ENCODE peak calls at places on chromosomes 5 and 9, in five cellular contexts. R, C, I, O and G are unnamed samples.

GRCh38 chr5:144084971-144085370 is 85.5 kb downstream of the YIPF5 start:
- DNase-seq in R (no peak), C (no peak), I (no peak), O (no peak), G (no peak)

GRCh38 chr9:124010665-124011321 is 775 bp upstream of the LHX2 start:
- DNase-seq in R (no peak), C (no peak), I (no peak), O (no peak), G (peak)

GRCh38 chr9:124766815-124767554 is 4.1 kb downstream of the NR6A1 start:
- DNase-seq in R (no peak), C (no peak), I (no peak), O (no peak), G (no peak)

GRCh38 chr5:71482132-71482531 is 26.7 kb downstream of the BDP1 start:
- DNase-seq in R (no peak), C (no peak), I (no peak), O (no peak), G (peak)

GRCh38 chr5:127684722-127685467 is 18.3 kb upstream of the CCDC192 start:
- DNase-seq in R (no peak), C (no peak), I (no peak), O (no peak), G (no peak)

GRCh38 chr5:155938051-155938450 is 388.9 kb upstream of the SGCD start:
- DNase-seq in R (no peak), C (no peak), I (no peak), O (no peak), G (no peak)

GRCh38 chr9:71920456-71921189 is 9.2 kb downstream of the C9orf85 start:
- DNase-seq in R (no peak), C (no peak), I (no peak), O (no peak), G (no peak)

GRCh38 chr9:135282001-135282731 is 194.7 kb downstream of the OLFM1 start:
- DNase-seq in R (peak), C (peak), I (peak), O (peak), G (peak)

GRCh38 chr5:174044451-174044850 is 1.1 kb upstream of the NSG2 start:
- DNase-seq in R (no peak), C (no peak), I (no peak), O (no peak), G (no peak)

GRCh38 chr5:6638236-6638635 is 5.0 kb downstream of the SRD5A1 start:
- DNase-seq in R (no peak), C (no peak), I (no peak), O (no peak), G (no peak)

GRCh38 chr5:16952968-16953671 is 17.0 kb upstream of the MYO10 start:
- DNase-seq in R (no peak), C (no peak), I (peak), O (no peak), G (no peak)

GRCh38 chr5:73222173-73222572 is 49.2 kb downstream of the TMEM174 start:
- DNase-seq in R (no peak), C (no peak), I (no peak), O (no peak), G (no peak)

DNA sequence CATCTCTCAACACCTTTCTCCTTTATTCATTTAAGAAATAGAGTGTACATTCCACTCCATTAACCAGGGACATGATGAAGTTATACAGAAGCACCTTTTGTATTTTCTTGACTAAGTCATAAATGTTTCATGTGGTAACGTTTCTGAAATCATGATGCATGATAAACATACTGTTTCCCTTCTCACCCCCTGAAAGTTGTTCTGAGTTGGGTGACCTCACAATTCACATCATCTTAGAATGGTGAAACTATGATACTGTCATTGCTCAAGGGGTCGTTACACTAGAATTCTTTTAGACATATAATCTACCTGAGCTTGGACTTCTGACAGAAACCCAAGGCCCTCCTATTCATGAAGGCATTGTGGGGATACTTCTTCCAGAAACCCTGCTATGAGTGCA is 37.8 kb upstream of the MIER3 start:
- DNase-seq in R (no peak), C (no peak), I (no peak), O (no peak), G (no peak)
- TF ChIP-seq CTCF in R (no peak), C (no peak), I (no peak), O (no peak), G (no peak)

DNA sequence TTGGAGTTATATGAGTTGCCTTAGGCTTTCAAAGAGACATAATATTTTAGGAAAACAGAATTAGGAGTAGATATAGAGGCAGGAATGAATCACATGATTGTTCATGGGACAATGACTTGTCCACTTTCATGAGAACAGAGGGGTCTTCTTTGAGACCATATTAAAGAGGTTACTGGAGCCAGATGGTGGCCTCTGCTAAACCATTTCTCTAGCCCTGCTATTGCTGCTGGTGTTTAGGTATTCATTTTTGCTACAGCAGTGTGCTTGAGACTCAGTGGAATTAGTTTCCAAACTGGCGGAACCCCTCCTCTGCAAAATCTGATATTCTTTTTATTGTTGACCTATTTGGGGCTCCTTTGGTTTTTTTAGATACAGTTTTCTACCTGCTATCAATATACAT is 31.3 kb downstream of the GRAMD2B start:
- DNase-seq in R (no peak), C (no peak), I (no peak), O (no peak), G (no peak)
- H3K4me3 ChIP-seq in R (no peak), C (no peak), I (no peak), O (no peak), G (no peak)

GRCh38 chr9:87089963-87090362 is 142.7 kb upstream of the GAS1 start:
- DNase-seq in R (no peak), C (no peak), I (no peak), O (no peak), G (no peak)

GRCh38 chr9:87095961-87096360 is 148.7 kb upstream of the GAS1 start:
- DNase-seq in R (no peak), C (no peak), I (no peak), O (no peak), G (no peak)

GRCh38 chr9:87097238-87097637 is 149.9 kb upstream of the GAS1 start:
- DNase-seq in R (no peak), C (no peak), I (no peak), O (no peak), G (no peak)

GRCh38 chr9:87088621-87089020 is 141.3 kb upstream of the GAS1 start:
- DNase-seq in R (no peak), C (no peak), I (no peak), O (no peak), G (no peak)

DNA sequence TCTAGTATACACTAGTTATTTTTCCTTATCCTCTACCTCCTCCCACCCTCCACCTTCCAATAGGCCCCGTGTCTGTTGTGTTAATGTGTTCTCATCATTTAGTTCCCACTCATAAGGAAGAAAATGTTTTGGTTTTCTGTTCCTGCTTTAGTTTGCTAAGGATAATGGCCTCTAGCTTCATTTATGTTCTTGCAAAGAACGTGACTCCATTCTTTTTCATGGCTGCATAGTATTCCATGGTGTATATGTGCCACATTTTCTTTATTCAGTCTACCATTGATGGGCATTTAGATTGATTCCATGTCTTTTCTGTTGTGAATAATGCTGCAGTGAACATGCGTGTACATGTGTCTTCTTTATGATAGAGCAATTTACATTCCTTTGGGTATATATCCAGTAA is 146.5 kb upstream of the GAS1 start:
- DNase-seq in R (no peak), C (no peak), I (no peak), O (no peak), G (no peak)
- TF ChIP-seq CTCF in R (no peak), C (no peak), I (no peak), O (no peak), G (no peak)

GRCh38 chr9:96135904-96136303 is 166.1 kb downstream of the HSD17B3 start:
- DNase-seq in R (no peak), C (no peak), I (peak), O (no peak), G (no peak)

GRCh38 chr9:96137666-96138429 is 164.1 kb downstream of the HSD17B3 start:
- DNase-seq in R (no peak), C (no peak), I (peak), O (no peak), G (peak)

GRCh38 chr9:96138616-96139015 is 163.4 kb downstream of the HSD17B3 start:
- DNase-seq in R (no peak), C (no peak), I (peak), O (no peak), G (no peak)

GRCh38 chr9:96135071-96135825 is 166.7 kb downstream of the HSD17B3 start:
- DNase-seq in R (no peak), C (no peak), I (peak), O (no peak), G (peak)

DNA sequence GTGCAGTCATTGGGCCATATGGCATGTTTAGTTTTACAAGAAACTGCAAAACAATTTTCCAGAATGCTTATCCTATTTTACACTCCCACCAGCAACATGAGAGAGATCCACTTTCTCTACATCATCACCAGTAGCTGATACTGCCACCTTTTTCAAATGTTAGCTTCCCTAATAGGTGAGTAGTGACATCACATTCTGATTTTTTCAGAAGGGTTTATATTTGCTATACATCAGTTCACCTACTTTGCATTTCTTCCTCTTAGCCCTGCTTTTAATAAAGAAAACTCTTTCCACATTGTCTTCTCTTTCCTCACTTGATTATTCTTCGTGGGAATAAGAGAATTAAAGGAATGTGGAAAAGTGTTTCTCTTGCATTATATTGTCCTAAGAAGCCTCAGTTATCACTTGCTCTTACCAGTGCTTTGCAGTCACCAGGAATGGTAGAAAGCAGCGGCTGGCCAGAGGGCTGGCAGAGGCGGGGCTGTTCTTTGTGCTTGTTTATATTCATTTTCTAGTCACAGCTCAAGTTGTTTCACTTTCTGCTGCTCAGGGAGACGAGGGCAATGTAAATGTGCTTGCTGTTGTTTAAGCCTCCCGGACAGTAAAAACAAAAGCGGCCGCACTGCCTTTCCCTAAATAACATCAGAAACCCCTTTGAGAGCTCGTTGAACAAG is 164.8 kb downstream of the HSD17B3 start:
- DNase-seq in R (no peak), C (no peak), I (peak), O (no peak), G (peak)
- H3K4me3 ChIP-seq in R (no peak), C (no peak), I (no peak), O (no peak), G (no peak)

GRCh38 chr5:134738963-134739661 is 764 bp downstream of the CAMLG start:
- DNase-seq in R (no peak), C (no peak), I (no peak), O (no peak), G (peak)
- TF ChIP-seq CTCF in R (no peak), C (no peak), I (no peak), O (no peak), G (peak)

GRCh38 chr9:104773118-104773517 is 9.2 kb downstream of the NIPSNAP3B start:
- DNase-seq in R (no peak), C (no peak), I (no peak), O (no peak), G (no peak)

GRCh38 chr9:104766025-104766424 is 2.1 kb downstream of the NIPSNAP3B start:
- DNase-seq in R (no peak), C (no peak), I (no peak), O (no peak), G (no peak)

GRCh38 chr9:104767507-104767906 is 3.6 kb downstream of the NIPSNAP3B start:
- DNase-seq in R (no peak), C (no peak), I (no peak), O (no peak), G (no peak)

GRCh38 chr9:104772707-104773106 is 8.8 kb downstream of the NIPSNAP3B start:
- DNase-seq in R (no peak), C (no peak), I (no peak), O (no peak), G (peak)

DNA sequence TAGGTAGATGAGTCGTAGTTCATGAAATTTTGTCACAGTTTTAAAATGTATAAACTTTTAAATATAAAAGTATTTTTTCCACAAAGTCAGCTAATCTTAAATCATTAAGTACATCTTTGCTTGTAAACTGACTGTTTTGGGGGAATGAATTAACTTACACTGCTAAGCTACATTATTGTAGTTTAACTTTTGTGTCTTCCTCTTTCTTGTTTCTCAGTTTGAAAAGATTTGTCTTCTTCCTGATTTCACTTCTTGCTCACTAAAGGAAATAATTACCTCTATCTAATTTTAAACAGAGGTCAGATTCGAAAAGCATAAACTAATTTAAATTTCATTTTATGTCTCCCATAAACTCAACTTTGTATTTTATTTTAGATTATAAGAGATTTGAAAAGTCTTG is 5.7 kb downstream of the NIPSNAP3B start:
- DNase-seq in R (no peak), C (no peak), I (no peak), O (no peak), G (no peak)
- H3K4me3 ChIP-seq in R (no peak), C (no peak), I (no peak), O (no peak), G (no peak)

DNA sequence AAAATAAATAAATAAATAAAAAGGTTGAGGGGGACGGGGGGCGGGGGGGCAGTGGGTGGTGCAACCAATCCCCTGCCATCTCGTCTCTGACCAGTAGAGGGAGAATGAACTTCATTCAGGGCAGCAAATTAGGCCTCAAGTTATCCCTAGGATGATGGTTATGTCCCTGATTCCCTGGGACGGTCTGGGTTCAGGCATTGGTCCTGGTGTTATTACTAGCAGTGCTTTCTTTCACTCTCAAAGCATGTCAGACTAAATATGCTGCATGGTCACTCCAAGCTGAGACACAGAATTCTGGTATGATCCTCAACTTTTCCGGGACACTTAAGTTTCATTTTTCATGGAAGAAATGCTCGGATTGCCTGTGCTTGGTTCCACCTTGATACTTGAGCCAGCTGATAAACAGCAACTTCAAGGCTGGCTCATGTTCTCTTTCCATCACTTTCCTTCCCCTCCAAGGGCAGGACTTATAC is 59.4 kb downstream of the DAP start:
- DNase-seq in R (no peak), C (peak), I (no peak), O (no peak), G (peak)
- TF ChIP-seq CTCF in R (peak), C (peak), I (no peak), O (peak), G (peak)

GRCh38 chr9:88818495-88819201 is 172.6 kb upstream of the S1PR3 start:
- DNase-seq in R (no peak), C (no peak), I (no peak), O (no peak), G (peak)
- H3K4me3 ChIP-seq in R (no peak), C (no peak), I (no peak), O (no peak), G (no peak)

GRCh38 chr5:153654444-153654843 is 164.0 kb downstream of the GRIA1 start:
- DNase-seq in R (no peak), C (no peak), I (no peak), O (no peak), G (no peak)
- TF ChIP-seq CTCF in R (no peak), C (no peak), I (no peak), O (no peak), G (no peak)